ENCODE peak calls at places on chromosomes 13 and 19, in nine cellular contexts. H is HFF-Myc, C is COR-L47, N is neural progenitor cell, X is fibroblast of pulmonary artery, Z is GM12865, W is H54, F is cardiac muscle cell, Y is NCI-H446. B is an unnamed sample.
A peak's percentile ranks its signal among the peaks of the same experiment; 100 is the strongest.

GRCh38 chr13:93698016-93698613 is 471.5 kb downstream of the GPC6 start:
- DNase-seq in Z (no peak), N (peak; percentile 35), C (no peak), Y (no peak), W (no peak), F (no peak), X (no peak), H (no peak), B (no peak)

GRCh38 chr19:52270266-52270885 is 989 bp downstream of the ZNF766 start:
- DNase-seq in C (no peak), W (peak; percentile 18), Z (peak; percentile 38), X (no peak), N (peak; percentile 29), Y (no peak), F (no peak), H (no peak), B (peak; percentile 58)

GRCh38 chr19:29484876-29485275 is 40.9 kb upstream of the VSTM2B start:
- DNase-seq in H (no peak), N (no peak), X (no peak), Y (no peak), W (no peak), C (no peak), F (no peak), Z (no peak), B (no peak)

GRCh38 chr13:43799191-43799590 is 12.4 kb upstream of the ENOX1 start:
- DNase-seq in H (no peak), X (no peak), C (no peak), W (no peak), N (no peak), F (no peak), Y (no peak), Z (peak; percentile 11), B (no peak)

GRCh38 chr19:28785961-28786360 is 427.0 kb downstream of the UQCRFS1 start:
- DNase-seq in W (no peak), Y (no peak), N (no peak), H (no peak), X (no peak), C (no peak), F (no peak), Z (no peak), B (no peak)

GRCh38 chr19:49570138-49570856 is 10.1 kb downstream of the NOSIP start:
- DNase-seq in F (peak; percentile 91), Y (peak; percentile 91), X (peak; percentile 92), W (peak; percentile 80), H (peak; percentile 77), Z (peak; percentile 90), C (peak; percentile 80), N (peak; percentile 91), B (peak; percentile 96)

GRCh38 chr13:101307181-101307701 is 109.1 kb downstream of the NALCN start:
- DNase-seq in F (peak; percentile 63), X (peak; percentile 64), Y (no peak), Z (no peak), C (no peak), H (no peak), W (no peak), N (no peak), B (no peak)

GRCh38 chr19:46372901-46373572 is 26.1 kb downstream of the PPP5C start:
- DNase-seq in Z (no peak), F (peak; percentile 45), C (peak; percentile 28), N (peak; percentile 59), Y (peak; percentile 71), H (no peak), W (no peak), X (peak; percentile 66), B (peak; percentile 80)

GRCh38 chr13:32246468-32246867 is 68.7 kb downstream of the ZAR1L start:
- DNase-seq in H (peak; percentile 56), N (peak; percentile 83), W (peak; percentile 26), X (peak; percentile 87), Y (peak; percentile 76), Z (peak; percentile 83), F (peak; percentile 86), C (peak; percentile 46), B (peak; percentile 94)

GRCh38 chr19:5974721-5975387 is 3.1 kb downstream of the RANBP3 start:
- DNase-seq in X (no peak), F (no peak), H (no peak), C (no peak), N (no peak), Y (no peak), W (no peak), Z (peak; percentile 67), B (no peak)

GRCh38 chr13:101523732-101524131 is 71.3 kb downstream of the ITGBL1 start:
- DNase-seq in X (peak; percentile 39), N (no peak), W (peak; percentile 29), H (peak; percentile 37), F (peak; percentile 24), Y (peak; percentile 93), Z (no peak), C (no peak), B (no peak)